ENCODE peak calls at places on chromosome 1, in seven cellular contexts. A is thoracic aorta; X is right lobe of liver; M is left ventricle myocardium inferior; S is AG04450; L is HCT116; F is effector memory CD4-positive, alpha-beta T cell. R is an unnamed sample.

GRCh38 chr1:205532026-205532891 is 27.8 kb downstream of the CDK18 start:
- DNase-seq in F (no peak), S (no peak), A (no peak), M (no peak), X (no peak), L (no peak), R (no peak)

GRCh38 chr1:247212012-247212411 is 40.2 kb upstream of the ZNF124 start:
- DNase-seq in L (no peak), S (no peak), X (no peak), A (no peak), F (no peak), M (no peak), R (no peak)

GRCh38 chr1:177228721-177229088 is 57.9 kb downstream of the BRINP2 start:
- DNase-seq in F (no peak), L (no peak), X (no peak), A (no peak), S (no peak), M (no peak), R (no peak)

GRCh38 chr1:115467790-115468189 is 129.7 kb upstream of the NGF start:
- DNase-seq in M (no peak), F (no peak), L (no peak), A (no peak), S (no peak), X (no peak), R (no peak)

GRCh38 chr1:229554886-229555621 is 3.5 kb downstream of the ABCB10 start:
- DNase-seq in L (no peak), A (no peak), M (no peak), X (no peak), S (no peak), F (no peak), R (no peak)

GRCh38 chr1:197116156-197116555 is 30.3 kb downstream of the ASPM start:
- DNase-seq in F (no peak), M (no peak), S (no peak), X (no peak), L (no peak), A (no peak), R (no peak)

GRCh38 chr1:238589843-238590435 is 699.2 kb upstream of the ZP4 start:
- DNase-seq in A (no peak), M (no peak), F (no peak), X (no peak), L (no peak), S (no peak), R (no peak)

GRCh38 chr1:53249706-53250105 is 11.4 kb upstream of the MAGOH start:
- DNase-seq in L (no peak), M (no peak), S (no peak), A (no peak), X (no peak), F (no peak), R (no peak)

GRCh38 chr1:230127105-230128054 is 60.3 kb downstream of the GALNT2 start:
- DNase-seq in M (no peak), F (no peak), S (no peak), X (no peak), A (no peak), L (no peak), R (no peak)

GRCh38 chr1:197876894-197877293 is 25.5 kb upstream of the C1orf53 start:
- DNase-seq in S (no peak), A (no peak), M (no peak), X (no peak), L (no peak), F (no peak), R (no peak)

GRCh38 chr1:66360285-66360724 is 173.6 kb upstream of the SGIP1 start:
- DNase-seq in M (no peak), F (no peak), A (no peak), L (no peak), X (no peak), S (no peak), R (no peak)
- H3K27ac ChIP-seq in M (peak overlapping the region; percentile 17), F (no peak overlapping the region), A (no peak overlapping the region), L (peak overlapping the region; percentile 96), X (no peak overlapping the region), S (no peak overlapping the region), R (peak overlapping the region; percentile 32)

GRCh38 chr1:201890223-201890622 is 1.5 kb downstream of the SHISA4 start:
- DNase-seq in F (no peak), S (no peak), X (no peak), L (no peak), M (no peak), A (no peak), R (peak; percentile 19)
- H3K27ac ChIP-seq in F (no peak overlapping the region), S (no peak overlapping the region), X (no peak overlapping the region), L (no peak overlapping the region), M (peak overlapping the region; percentile 90), A (peak overlapping the region; percentile 87), R (peak overlapping the region; percentile 80)

GRCh38 chr1:7253988-7254587 is 468.8 kb downstream of the CAMTA1 start:
- DNase-seq in M (no peak), L (no peak), F (no peak), A (no peak), X (no peak), S (no peak), R (no peak)

GRCh38 chr1:7255303-7256058 is 470.2 kb downstream of the CAMTA1 start:
- DNase-seq in L (no peak), S (no peak), A (no peak), X (no peak), F (no peak), M (no peak), R (no peak)

GRCh38 chr1:7252411-7253117 is 467.3 kb downstream of the CAMTA1 start:
- DNase-seq in A (no peak), S (no peak), F (no peak), M (no peak), L (no peak), X (no peak), R (no peak)

GRCh38 chr1:7250826-7251800 is 465.9 kb downstream of the CAMTA1 start:
- DNase-seq in X (no peak), S (no peak), L (no peak), A (no peak), F (no peak), M (no peak), R (no peak)

GRCh38 chr1:7253118-7253480 is 467.8 kb downstream of the CAMTA1 start:
- DNase-seq in S (no peak), X (no peak), F (no peak), A (no peak), L (no peak), M (no peak), R (no peak)
- H3K27ac ChIP-seq in S (peak overlapping the region; percentile 39), X (no peak overlapping the region), F (no peak overlapping the region), A (no peak overlapping the region), L (no peak overlapping the region), M (no peak overlapping the region), R (no peak overlapping the region)

DNA sequence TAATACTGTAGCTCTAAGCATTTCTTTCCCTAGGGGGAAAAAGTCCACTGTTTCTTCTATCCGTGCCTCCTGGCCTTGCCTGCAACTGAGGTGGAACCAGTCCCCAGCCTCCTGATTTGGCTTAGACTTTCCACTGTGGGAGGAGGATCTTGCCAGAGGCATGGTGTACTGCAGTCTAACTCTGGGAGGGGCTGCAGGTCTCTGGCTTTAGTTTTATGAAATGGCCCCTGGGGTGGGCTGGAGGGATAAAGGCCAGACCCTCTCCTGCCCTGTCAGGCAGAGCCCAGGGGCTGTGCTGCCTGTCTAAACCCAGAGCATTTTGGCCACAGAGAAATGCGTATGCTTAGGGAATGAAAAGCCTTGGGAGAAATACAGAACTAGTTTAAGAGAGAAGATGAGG is 73.0 kb downstream of the ABCA4 start:
- DNase-seq in A (no peak), L (no peak), X (no peak), S (no peak), M (no peak), F (no peak), R (no peak)
- H3K27ac ChIP-seq in A (peak overlapping the region; percentile 79), L (no peak overlapping the region), X (peak overlapping the region; percentile 53), S (no peak overlapping the region), M (peak overlapping the region; percentile 94), F (no peak overlapping the region), R (peak overlapping the region; percentile 71)

DNA sequence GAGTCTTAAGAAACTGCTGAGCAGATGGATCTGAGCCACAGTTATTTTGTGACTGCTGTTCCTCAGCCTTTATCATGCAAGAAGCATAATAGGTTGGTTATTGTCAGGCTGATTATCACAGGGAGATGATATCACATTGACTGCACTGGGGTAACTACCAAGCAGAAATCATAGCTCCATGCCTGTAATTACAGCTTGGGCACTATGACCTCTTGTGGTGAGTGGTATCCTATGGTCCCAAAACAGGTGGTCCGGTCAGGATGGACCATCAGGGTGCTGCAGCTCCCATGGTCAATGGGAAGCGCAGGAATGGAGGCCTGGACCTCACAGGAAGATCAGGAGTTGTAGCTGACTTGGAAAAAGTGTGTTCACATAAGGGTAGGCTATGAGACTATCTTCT is 11.4 kb upstream of the ATP2B4 start:
- DNase-seq in A (no peak), X (no peak), S (no peak), F (no peak), M (no peak), L (no peak), R (no peak)
- H3K27ac ChIP-seq in A (no peak overlapping the region), X (no peak overlapping the region), S (no peak overlapping the region), F (no peak overlapping the region), M (no peak overlapping the region), L (no peak overlapping the region), R (no peak overlapping the region)

GRCh38 chr1:179921472-179921871 is 33.1 kb upstream of the CEP350 start:
- DNase-seq in L (no peak), M (no peak), S (no peak), F (no peak), X (no peak), A (no peak), R (no peak)
- H3K27ac ChIP-seq in L (no peak overlapping the region), M (no peak overlapping the region), S (no peak overlapping the region), F (no peak overlapping the region), X (no peak overlapping the region), A (no peak overlapping the region), R (no peak overlapping the region)

R was measured in tibial artery.